ENCODE peak calls at places on chromosomes 11 and 22, in eight cellular contexts. C, K, L, M, A, O, E and G are unnamed samples.

GRCh38 chr22:22164541-22165272 is 79.9 kb upstream of the VPREB1 start:
- DNase-seq in L (no peak), O (no peak), E (peak), K (no peak), C (no peak), M (no peak), A (no peak), G (no peak)

GRCh38 chr11:13247606-13248320 is 29.8 kb upstream of the BMAL1 start:
- DNase-seq in L (no peak), M (no peak), C (no peak), O (no peak), K (no peak), E (no peak), A (no peak), G (no peak)

GRCh38 chr11:68455485-68455884 is 5.1 kb upstream of the PPP6R3 start:
- DNase-seq in L (no peak), A (no peak), M (no peak), C (no peak), K (no peak), E (no peak), O (no peak), G (no peak)

GRCh38 chr11:111539426-111540113 is 950 bp upstream of the LAYN start:
- DNase-seq in A (peak), L (peak), C (no peak), O (no peak), M (no peak), K (no peak), E (no peak), G (no peak)

GRCh38 chr11:18314794-18315523 is 7.0 kb downstream of the HPS5 start:
- DNase-seq in A (no peak), K (no peak), O (peak), L (no peak), E (no peak), C (no peak), M (no peak), G (no peak)

GRCh38 chr11:36129955-36130354 is 159.3 kb downstream of the COMMD9 start:
- DNase-seq in K (no peak), C (no peak), E (no peak), M (no peak), A (no peak), L (no peak), O (no peak), G (no peak)

GRCh38 chr11:124884340-124884739 is 13.3 kb downstream of the ROBO4 start:
- DNase-seq in K (no peak), L (no peak), M (no peak), C (peak), E (no peak), A (no peak), O (no peak), G (no peak)

GRCh38 chr22:38549106-38549884 is 20.7 kb downstream of the DMC1 start:
- DNase-seq in K (no peak), M (no peak), A (peak), O (no peak), C (no peak), L (no peak), E (peak), G (no peak)

GRCh38 chr11:117197516-117198456 is 1.4 kb upstream of the TAGLN start:
- DNase-seq in A (peak), O (peak), L (no peak), K (no peak), E (no peak), C (peak), M (no peak), G (peak)

GRCh38 chr11:70608568-70609314 is 210.4 kb downstream of the CTTN start:
- DNase-seq in O (peak), K (no peak), A (peak), L (no peak), C (no peak), M (peak), E (no peak), G (no peak)